ENCODE peak calls at places on chromosomes 16 and 17, in ten cellular contexts. V is neural progenitor cell; N is astrocyte; X is effector memory CD4-positive, alpha-beta T cell; T is cardiac septum; G is mucosa of descending colon; Q is NB4; R is NCI-H460; B is upper lobe of right lung; S is HEK293T. Y is an unnamed sample.

GRCh38 chr17:7716901-7717755 is at the start of gene DNAH2:
- DNase-seq in V (peak; percentile 98), N (peak; percentile 94), X (no peak), T (peak; percentile 83), G (peak; percentile 79), Q (peak; percentile 52), R (peak; percentile 83), B (peak; percentile 87), S (peak; percentile 94), Y (peak; percentile 27)

GRCh38 chr16:89801800-89802199 is 14.6 kb downstream of the FANCA start:
- DNase-seq in V (no peak), N (no peak), X (no peak), T (no peak), G (no peak), Q (no peak), R (no peak), B (no peak), S (no peak), Y (no peak)

GRCh38 chr17:64750478-64750877 is 88.4 kb upstream of the SMURF2 start:
- DNase-seq in V (no peak), N (no peak), X (no peak), T (no peak), G (no peak), Q (no peak), R (no peak), B (no peak), S (no peak), Y (no peak)

GRCh38 chr17:1621273-1621954 is 7.2 kb downstream of the SLC43A2 start:
- DNase-seq in V (no peak), N (no peak), X (no peak), T (no peak), G (no peak), Q (no peak), R (no peak), B (no peak), S (no peak), Y (no peak)

GRCh38 chr17:76262732-76263344 is 2.3 kb upstream of the UBALD2 start:
- DNase-seq in V (no peak), N (peak; percentile 14), X (no peak), T (no peak), G (peak; percentile 85), Q (peak; percentile 80), R (no peak), B (no peak), S (no peak), Y (no peak)

GRCh38 chr17:77882481-77883212 is 75.9 kb upstream of the TNRC6C start:
- DNase-seq in V (no peak), N (peak; percentile 88), X (peak; percentile 93), T (peak; percentile 86), G (peak; percentile 62), Q (peak; percentile 86), R (peak; percentile 18), B (no peak), S (no peak), Y (no peak)

GRCh38 chr17:45299311-45299710 is 17.5 kb downstream of the MAP3K14 start:
- DNase-seq in V (peak; percentile 29), N (no peak), X (no peak), T (no peak), G (no peak), Q (peak; percentile 22), R (no peak), B (no peak), S (no peak), Y (no peak)

GRCh38 chr16:28210979-28211505 is 723 bp downstream of the XPO6 start:
- DNase-seq in V (peak; percentile 64), N (peak; percentile 41), X (peak; percentile 42), T (peak; percentile 89), G (peak; percentile 82), Q (peak; percentile 84), R (peak; percentile 44), B (peak; percentile 86), S (peak; percentile 65), Y (no peak)

GRCh38 chr16:89093602-89094251 is at the start of gene ACSF3:
- DNase-seq in V (peak; percentile 65), N (peak; percentile 22), X (peak; percentile 42), T (peak; percentile 80), G (peak; percentile 79), Q (peak; percentile 79), R (peak; percentile 20), B (peak; percentile 86), S (peak; percentile 82), Y (no peak)

GRCh38 chr16:55048745-55049144 is 118.1 kb downstream of the IRX5 start:
- DNase-seq in V (peak; percentile 40), N (no peak), X (no peak), T (no peak), G (no peak), Q (no peak), R (no peak), B (no peak), S (no peak), Y (no peak)

GRCh38 chr16:85987750-85988078 is 88.8 kb downstream of the IRF8 start:
- DNase-seq in V (no peak), N (no peak), X (no peak), T (no peak), G (no peak), Q (no peak), R (no peak), B (no peak), S (no peak), Y (no peak)

GRCh38 chr17:18328643-18329204 is 13.6 kb downstream of the SMCR8 start:
- DNase-seq in V (no peak), N (no peak), X (no peak), T (no peak), G (no peak), Q (no peak), R (no peak), B (no peak), S (no peak), Y (no peak)

GRCh38 chr16:66516808-66517585 is 32.9 kb downstream of the TK2 start:
- DNase-seq in V (peak; percentile 18), N (peak; percentile 98), X (peak; percentile 81), T (peak; percentile 99), G (peak; percentile 96), Q (peak; percentile 100), R (peak; percentile 100), B (peak; percentile 97), S (no peak), Y (peak; percentile 95)

GRCh38 chr17:37082461-37082860 is 133.7 kb downstream of the AATF start:
- DNase-seq in V (no peak), N (no peak), X (no peak), T (no peak), G (no peak), Q (no peak), R (no peak), B (no peak), S (no peak), Y (no peak)

GRCh38 chr17:41972571-41973411 is 6.2 kb downstream of the CNP start:
- DNase-seq in V (no peak), N (no peak), X (no peak), T (no peak), G (no peak), Q (no peak), R (no peak), B (no peak), S (no peak), Y (no peak)

GRCh38 chr17:80986816-80987480 is 4.7 kb upstream of the CHMP6 start:
- DNase-seq in V (no peak), N (no peak), X (no peak), T (no peak), G (peak; percentile 43), Q (peak; percentile 68), R (no peak), B (peak; percentile 66), S (no peak), Y (no peak)

GRCh38 chr16:67183284-67183626 is 508 bp downstream of the MATCAP1 start:
- DNase-seq in V (no peak), N (no peak), X (no peak), T (no peak), G (no peak), Q (no peak), R (no peak), B (no peak), S (no peak), Y (no peak)

GRCh38 chr16:85402910-85403692 is 210.0 kb upstream of the GSE1 start:
- DNase-seq in V (no peak), N (peak; percentile 76), X (no peak), T (peak; percentile 84), G (no peak), Q (peak; percentile 97), R (no peak), B (peak; percentile 63), S (no peak), Y (no peak)

GRCh38 chr16:2147981-2148671 is at the start of gene RAB26:
- DNase-seq in V (peak; percentile 92), N (no peak), X (peak; percentile 50), T (peak; percentile 89), G (peak; percentile 93), Q (peak; percentile 81), R (peak; percentile 78), B (peak; percentile 93), S (peak; percentile 47), Y (no peak)

GRCh38 chr16:75750516-75750915 is 24.2 kb upstream of the CPHXL start:
- DNase-seq in V (peak; percentile 31), N (no peak), X (no peak), T (no peak), G (no peak), Q (no peak), R (no peak), B (no peak), S (no peak), Y (no peak)

GRCh38 chr16:51994597-51994996 is 552.3 kb downstream of the TOX3 start:
- DNase-seq in V (no peak), N (no peak), X (no peak), T (no peak), G (peak; percentile 53), Q (no peak), R (no peak), B (peak; percentile 77), S (no peak), Y (no peak)

GRCh38 chr17:55480907-55481306 is 30.3 kb downstream of the SMIM36 start:
- DNase-seq in V (no peak), N (no peak), X (no peak), T (no peak), G (no peak), Q (no peak), R (no peak), B (no peak), S (no peak), Y (no peak)

GRCh38 chr16:85306071-85306792 is 194.0 kb upstream of the CIBAR2 start:
- DNase-seq in V (peak; percentile 54), N (peak; percentile 63), X (peak; percentile 35), T (peak; percentile 86), G (peak; percentile 86), Q (peak; percentile 92), R (peak; percentile 17), B (peak; percentile 97), S (no peak), Y (peak; percentile 39)

GRCh38 chr17:55644346-55644745 is 78.3 kb downstream of the TMEM100 start:
- DNase-seq in V (no peak), N (no peak), X (no peak), T (no peak), G (no peak), Q (no peak), R (no peak), B (no peak), S (no peak), Y (no peak)

GRCh38 chr16:48133455-48134226 is 22.2 kb downstream of the ABCC12 start:
- DNase-seq in V (no peak), N (no peak), X (no peak), T (no peak), G (no peak), Q (no peak), R (no peak), B (peak; percentile 77), S (no peak), Y (no peak)

GRCh38 chr16:2096853-2097620 is 38.7 kb downstream of the PKD1 start:
- DNase-seq in V (no peak), N (no peak), X (no peak), T (no peak), G (no peak), Q (no peak), R (no peak), B (no peak), S (no peak), Y (no peak)

GRCh38 chr16:50442221-50442620 is 73.4 kb upstream of the BRD7 start:
- DNase-seq in V (no peak), N (no peak), X (no peak), T (no peak), G (no peak), Q (no peak), R (no peak), B (no peak), S (no peak), Y (no peak)

GRCh38 chr16:31132979-31133599 is 2.4 kb downstream of the PRSS8 start:
- DNase-seq in V (no peak), N (no peak), X (no peak), T (no peak), G (no peak), Q (no peak), R (no peak), B (no peak), S (no peak), Y (no peak)

Y was measured in BJ.